ENCODE peak calls at places on chromosomes 2 and 18, in nine cellular contexts. R, T, W, U, S, F, G, O and P are unnamed samples.

GRCh38 chr2:43212931-43213330 is 13.5 kb downstream of the ZFP36L2 start:
- DNase-seq in S (no peak), W (no peak), R (no peak), U (peak; percentile 58), O (peak; percentile 86), T (no peak), F (peak; percentile 19), G (peak; percentile 68), P (no peak)

GRCh38 chr2:215921884-215922283 is 91.5 kb downstream of the MREG start:
- DNase-seq in R (peak; percentile 34), G (no peak), T (no peak), U (peak; percentile 35), F (no peak), W (no peak), S (no peak), O (no peak), P (no peak)

GRCh38 chr2:238168196-238168815 is 9.5 kb downstream of the ERFE start:
- DNase-seq in T (no peak), S (no peak), F (no peak), R (no peak), G (no peak), W (no peak), O (no peak), U (no peak), P (no peak)

GRCh38 chr2:241546771-241547498 is 11.6 kb upstream of the BOK start:
- DNase-seq in S (no peak), O (no peak), G (no peak), W (no peak), U (no peak), R (peak; percentile 52), F (no peak), T (no peak), P (no peak)

GRCh38 chr2:227661019-227661726 is 5.4 kb upstream of the SCYGR5 start:
- DNase-seq in F (no peak), U (no peak), T (no peak), S (no peak), R (no peak), W (no peak), O (no peak), G (no peak), P (no peak)

GRCh38 chr18:46204143-46204542 is 100.0 kb downstream of the HAUS1 start:
- DNase-seq in R (no peak), S (no peak), G (no peak), U (no peak), T (no peak), F (no peak), W (no peak), O (no peak), P (no peak)

GRCh38 chr2:180196419-180196977 is 189.4 kb upstream of the CWC22 start:
- DNase-seq in W (no peak), T (no peak), S (no peak), U (no peak), F (no peak), R (no peak), O (no peak), G (no peak), P (no peak)

GRCh38 chr2:25895620-25896019 is 17.3 kb upstream of the ASXL2 start:
- DNase-seq in U (no peak), S (no peak), F (no peak), W (no peak), G (no peak), R (no peak), O (no peak), T (no peak), P (no peak)

GRCh38 chr2:101120124-101120996 is 30.8 kb downstream of the TBC1D8 start:
- DNase-seq in W (peak; percentile 90), O (peak; percentile 84), S (peak; percentile 78), T (peak; percentile 52), F (peak; percentile 96), R (peak; percentile 51), U (peak; percentile 92), G (peak; percentile 40), P (peak; percentile 87)

GRCh38 chr2:207163815-207164747 is 1.7 kb downstream of the KLF7 start:
- DNase-seq in U (peak; percentile 68), G (peak; percentile 62), F (peak; percentile 65), W (no peak), O (peak; percentile 85), T (peak; percentile 49), R (peak; percentile 54), S (peak; percentile 52), P (peak; percentile 70)

GRCh38 chr2:183269956-183270355 is 145.7 kb downstream of the NUP35 start:
- DNase-seq in T (no peak), G (no peak), F (no peak), U (no peak), S (no peak), W (no peak), R (no peak), O (no peak), P (no peak)

GRCh38 chr2:46804794-46805193 is 110.8 kb downstream of the MCFD2 start:
- DNase-seq in O (peak; percentile 61), T (no peak), F (no peak), W (no peak), G (no peak), U (peak; percentile 5), R (no peak), S (no peak), P (no peak)

GRCh38 chr2:3536682-3537632 is 17.6 kb upstream of the ADI1 start:
- DNase-seq in W (no peak), T (peak; percentile 65), O (peak; percentile 84), G (peak; percentile 30), F (peak; percentile 19), S (no peak), R (peak; percentile 72), U (peak; percentile 73), P (peak; percentile 82)

GRCh38 chr2:160051374-160051800 is 11.0 kb downstream of the PLA2R1 start:
- DNase-seq in U (no peak), G (no peak), S (no peak), W (no peak), F (no peak), O (no peak), R (no peak), T (no peak), P (no peak)

GRCh38 chr18:63905361-63905760 is 2.4 kb upstream of the SERPINB10 start:
- DNase-seq in U (no peak), W (no peak), F (no peak), R (no peak), O (no peak), T (no peak), S (no peak), G (no peak), P (no peak)

GRCh38 chr2:120344214-120344990 is 1.5 kb upstream of the INHBB start:
- DNase-seq in U (no peak), G (no peak), T (no peak), W (peak; percentile 81), O (no peak), F (peak; percentile 61), S (no peak), R (no peak), P (no peak)

GRCh38 chr2:190443778-190444481 is 35.8 kb downstream of the MFSD6 start:
- DNase-seq in T (no peak), O (no peak), U (peak; percentile 52), R (no peak), S (no peak), G (no peak), W (no peak), F (peak; percentile 35), P (no peak)

GRCh38 chr2:9538000-9538507 is 17.6 kb downstream of the ADAM17 start:
- DNase-seq in W (no peak), U (no peak), G (no peak), F (no peak), T (no peak), O (no peak), S (no peak), R (no peak), P (no peak)

GRCh38 chr18:8667846-8668245 is 37.5 kb upstream of the MTCL1 start:
- DNase-seq in S (no peak), G (no peak), R (no peak), O (no peak), T (no peak), U (no peak), F (no peak), W (no peak), P (no peak)

GRCh38 chr2:239570971-239571520 is 170.2 kb upstream of the HDAC4 start:
- DNase-seq in S (no peak), F (no peak), O (no peak), R (no peak), T (no peak), G (no peak), U (no peak), W (no peak), P (no peak)

GRCh38 chr18:75173125-75173432 is 35.9 kb downstream of the PTGR3 start:
- DNase-seq in G (no peak), W (no peak), R (no peak), O (no peak), T (no peak), S (no peak), U (no peak), F (no peak), P (no peak)

GRCh38 chr2:147040585-147041494 is 804.0 kb upstream of the ACVR2A start:
- DNase-seq in F (no peak), S (no peak), U (no peak), R (no peak), T (no peak), W (no peak), O (no peak), G (no peak), P (no peak)

GRCh38 chr2:169072163-169072925 is 3.0 kb downstream of the DHRS9 start:
- DNase-seq in S (no peak), W (no peak), F (no peak), R (no peak), U (no peak), G (no peak), O (no peak), T (no peak), P (no peak)

GRCh38 chr2:230583593-230583992 is 129.0 kb upstream of the CAB39 start:
- DNase-seq in U (no peak), W (no peak), G (no peak), R (no peak), F (no peak), S (no peak), O (no peak), T (no peak), P (no peak)
- TF ChIP-seq POLR2A in U (no peak), W (no peak), G (no peak), R (no peak), F (no peak), S (no peak), O (no peak), T (no peak), P (no peak)

GRCh38 chr2:30359644-30360167 is 87.3 kb upstream of the LCLAT1 start:
- DNase-seq in U (peak; percentile 52), O (peak; percentile 90), W (no peak), T (peak; percentile 63), S (peak; percentile 21), R (peak; percentile 63), G (no peak), F (peak; percentile 89), P (peak; percentile 55)
- H3K27ac ChIP-seq in U (no peak overlapping the region), O (peak overlapping the region; percentile 87), W (peak overlapping the region; percentile 74), T (peak overlapping the region; percentile 29), S (peak overlapping the region; percentile 78), R (peak overlapping the region; percentile 19), G (no peak overlapping the region), F (peak overlapping the region; percentile 86), P (no peak overlapping the region)

GRCh38 chr2:118706371-118706770 is 141.1 kb downstream of the EN1 start:
- DNase-seq in F (no peak), G (no peak), T (no peak), W (no peak), R (no peak), O (no peak), S (no peak), U (no peak), P (no peak)
- TF ChIP-seq CTCF in F (no peak), G (no peak), T (no peak), W (no peak), R (no peak), O (no peak), S (no peak), U (no peak), P (no peak)

GRCh38 chr2:70887550-70888229 is 48.0 kb upstream of the ATP6V1B1 start:
- DNase-seq in F (peak; percentile 16), G (no peak), T (no peak), W (no peak), O (no peak), S (peak; percentile 54), U (peak; percentile 33), R (no peak), P (no peak)
- TF ChIP-seq POLR2A in F (no peak), G (no peak), T (no peak), W (peak; percentile 3), O (no peak), S (no peak), U (no peak), R (no peak), P (no peak)